ENCODE peak calls at places on chromosome 11, in six cellular contexts. X is WTC11; O is central memory CD4-positive, alpha-beta T cell; Z is stimulated activated CD8-positive, alpha-beta memory T cell treated with anti-CD3 and anti-CD28 coated beads, Interleukin-4, amount 100 ng/mL, for 1 hour; G is iPS-NIHi11; M is Ammon's horn. Q is an unnamed sample.

GRCh38 chr11:65790104-65790901 is 3.4 kb downstream of the OVOL1 start:
- DNase-seq in X (no peak), O (no peak), Z (no peak), G (no peak), M (no peak), Q (no peak)

GRCh38 chr11:119107538-119108150 is 500 bp downstream of the C2CD2L start:
- DNase-seq in X (no peak), O (no peak), Z (no peak), G (peak), M (no peak), Q (peak)

GRCh38 chr11:66479741-66480115 is 506 bp upstream of the DPP3 start:
- DNase-seq in X (no peak), O (no peak), Z (no peak), G (no peak), M (no peak), Q (no peak)

GRCh38 chr11:65429069-65429681 is 6.6 kb downstream of the NEAT1 start:
- DNase-seq in X (no peak), O (no peak), Z (no peak), G (no peak), M (peak), Q (no peak)

GRCh38 chr11:47004595-47005033 is 68.1 kb downstream of the CSTPP1 start:
- DNase-seq in X (no peak), O (no peak), Z (no peak), G (peak), M (peak), Q (no peak)

GRCh38 chr11:3164540-3165151 is 464 bp downstream of the OSBPL5 start:
- DNase-seq in X (peak), O (no peak), Z (no peak), G (no peak), M (no peak), Q (no peak)

GRCh38 chr11:91220476-91221202 is 997.8 kb upstream of the CHORDC1 start:
- DNase-seq in X (no peak), O (no peak), Z (no peak), G (no peak), M (no peak), Q (no peak)

GRCh38 chr11:890794-891600 is 19.6 kb downstream of the CHID1 start:
- DNase-seq in X (no peak), O (no peak), Z (no peak), G (no peak), M (no peak), Q (no peak)

GRCh38 chr11:92627615-92628201 is 341.7 kb upstream of the MTNR1B start:
- DNase-seq in X (no peak), O (no peak), Z (no peak), G (no peak), M (no peak), Q (no peak)

GRCh38 chr11:61926235-61926634 is 8.9 kb upstream of the RAB3IL1 start:
- DNase-seq in X (no peak), O (no peak), Z (no peak), G (no peak), M (no peak), Q (no peak)

GRCh38 chr11:69301491-69302401 is 7.8 kb downstream of the MYEOV start:
- DNase-seq in X (no peak), O (no peak), Z (no peak), G (peak), M (no peak), Q (no peak)

GRCh38 chr11:47269829-47270305 is at the start of gene MADD:
- DNase-seq in X (peak), O (peak), Z (peak), G (peak), M (peak), Q (peak)

GRCh38 chr11:128407962-128408361 is 179.4 kb downstream of the ETS1 start:
- DNase-seq in X (no peak), O (no peak), Z (no peak), G (no peak), M (no peak), Q (no peak)

GRCh38 chr11:34176980-34177319 is 71.5 kb downstream of the NAT10 start:
- DNase-seq in X (no peak), O (no peak), Z (no peak), G (no peak), M (peak), Q (no peak)

GRCh38 chr11:104333977-104334376 is 170.0 kb upstream of the PDGFD start:
- DNase-seq in X (peak), O (no peak), Z (no peak), G (no peak), M (no peak), Q (no peak)

GRCh38 chr11:70519117-70519516 is 120.8 kb downstream of the CTTN start:
- DNase-seq in X (no peak), O (no peak), Z (no peak), G (no peak), M (no peak), Q (no peak)

GRCh38 chr11:128835741-128836410 is 31.2 kb downstream of the KCNJ1 start:
- DNase-seq in X (no peak), O (no peak), Z (no peak), G (no peak), M (no peak), Q (no peak)

GRCh38 chr11:62806611-62807121 is 1.4 kb upstream of the NXF1 start:
- DNase-seq in X (no peak), O (no peak), Z (no peak), G (no peak), M (peak), Q (no peak)

GRCh38 chr11:62575156-62575555 is 1.5 kb upstream of the EEF1G start:
- DNase-seq in X (no peak), O (no peak), Z (no peak), G (peak), M (no peak), Q (no peak)

GRCh38 chr11:69657911-69658605 is 17.1 kb downstream of the LTO1 start:
- DNase-seq in X (peak), O (no peak), Z (no peak), G (peak), M (no peak), Q (peak)

GRCh38 chr11:62577046-62577708 is 3.5 kb upstream of the EEF1G start:
- DNase-seq in X (no peak), O (no peak), Z (no peak), G (no peak), M (no peak), Q (no peak)

GRCh38 chr11:75325713-75326438 is 25.6 kb downstream of the ARRB1 start:
- DNase-seq in X (no peak), O (no peak), Z (no peak), G (no peak), M (peak), Q (no peak)

GRCh38 chr11:35388054-35388453 is 31.3 kb downstream of the SLC1A2 start:
- DNase-seq in X (no peak), O (no peak), Z (no peak), G (no peak), M (no peak), Q (no peak)

GRCh38 chr11:67312187-67313021 is 9.1 kb downstream of the SSH3 start:
- DNase-seq in X (no peak), O (peak), Z (no peak), G (no peak), M (no peak), Q (no peak)

GRCh38 chr11:82176365-82176764 is 557.3 kb downstream of the FAM181B start:
- DNase-seq in X (no peak), O (no peak), Z (no peak), G (no peak), M (no peak), Q (no peak)

GRCh38 chr11:63813563-63814382 is 517 bp downstream of the SPINDOC start:
- DNase-seq in X (peak), O (peak), Z (no peak), G (peak), M (peak), Q (peak)

GRCh38 chr11:74086242-74086884 is 77.5 kb upstream of the UCP3 start:
- DNase-seq in X (no peak), O (peak), Z (no peak), G (no peak), M (no peak), Q (no peak)

GRCh38 chr11:18203723-18204122 is 31.1 kb downstream of the MRGPRX4 start:
- DNase-seq in X (peak), O (no peak), Z (no peak), G (peak), M (no peak), Q (peak)

GRCh38 chr11:47101452-47101851 is 75.2 kb downstream of the ARFGAP2 start:
- DNase-seq in X (no peak), O (no peak), Z (no peak), G (peak), M (no peak), Q (no peak)

GRCh38 chr11:17400048-17400775 is 11.8 kb upstream of the KCNJ11 start:
- DNase-seq in X (no peak), O (no peak), Z (no peak), G (no peak), M (no peak), Q (no peak)

GRCh38 chr11:77140231-77140959 is 12.3 kb downstream of the MYO7A start:
- DNase-seq in X (peak), O (no peak), Z (no peak), G (peak), M (no peak), Q (peak)

GRCh38 chr11:75790986-75791385 is 22.4 kb downstream of the DGAT2 start:
- DNase-seq in X (no peak), O (no peak), Z (no peak), G (no peak), M (no peak), Q (no peak)

GRCh38 chr11:115759622-115760527 is 255.7 kb upstream of the CADM1 start:
- DNase-seq in X (peak), O (no peak), Z (no peak), G (peak), M (peak), Q (peak)

GRCh38 chr11:57314221-57314973 is 10.4 kb downstream of the TNKS1BP1 start:
- DNase-seq in X (no peak), O (no peak), Z (no peak), G (no peak), M (no peak), Q (no peak)

GRCh38 chr11:88300888-88301477 is 36.6 kb downstream of the CTSC start:
- DNase-seq in X (peak), O (peak), Z (no peak), G (peak), M (no peak), Q (no peak)

GRCh38 chr11:87851234-87851633 is 324.0 kb downstream of the RAB38 start:
- DNase-seq in X (no peak), O (no peak), Z (no peak), G (no peak), M (no peak), Q (no peak)

GRCh38 chr11:121237686-121238658 is 54.6 kb upstream of the SC5D start:
- DNase-seq in X (no peak), O (no peak), Z (no peak), G (no peak), M (no peak), Q (no peak)

GRCh38 chr11:96092511-96092910 is 168.6 kb upstream of the MTMR2 start:
- DNase-seq in X (no peak), O (no peak), Z (no peak), G (no peak), M (no peak), Q (no peak)

GRCh38 chr11:2687782-2688191 is 12.0 kb downstream of the KCNQ1OT1 start:
- DNase-seq in X (peak), O (no peak), Z (no peak), G (peak), M (no peak), Q (peak)